ENCODE peak calls at places on chromosomes 2 and 18, in seven cellular contexts. Z is AG09319, V is hepatocyte, F is GM23338, U is lung, N is pancreas, R is stomach. I is an unnamed sample.

GRCh38 chr2:109481196-109481555 is 132.6 kb downstream of the SEPTIN10 start:
- DNase-seq in U (peak; percentile 36), R (peak; percentile 81), Z (no peak), F (no peak), V (no peak), N (no peak), I (no peak)

GRCh38 chr18:48806551-48807261 is 144.1 kb downstream of the SMAD7 start:
- DNase-seq in N (no peak), U (no peak), R (peak; percentile 13), Z (no peak), V (no peak), F (peak; percentile 17), I (peak; percentile 48)

GRCh38 chr2:16365391-16365790 is 300.2 kb downstream of the CYRIA start:
- DNase-seq in F (no peak), Z (no peak), U (no peak), R (no peak), N (no peak), V (no peak), I (no peak)

GRCh38 chr2:207408086-207408794 is 121.5 kb upstream of the CREB1 start:
- DNase-seq in R (peak; percentile 72), V (no peak), U (peak; percentile 51), F (no peak), N (no peak), Z (no peak), I (peak; percentile 95)

GRCh38 chr2:263774-264492 is at the start of gene SH3YL1:
- DNase-seq in F (peak; percentile 65), Z (no peak), N (peak; percentile 94), U (peak; percentile 76), R (peak; percentile 87), V (peak; percentile 89), I (peak; percentile 61)

GRCh38 chr18:75538727-75539126 is 111.2 kb upstream of the SMIM21 start:
- DNase-seq in U (peak; percentile 27), Z (peak; percentile 48), R (no peak), N (no peak), F (no peak), V (no peak), I (peak; percentile 26)

GRCh38 chr2:171272039-171272438 is 111.3 kb upstream of the TLK1 start:
- DNase-seq in N (no peak), F (no peak), U (peak; percentile 76), Z (peak; percentile 63), R (peak; percentile 43), V (peak; percentile 69), I (peak; percentile 98)

GRCh38 chr2:121858406-121858805 is 103.0 kb downstream of the TSN start:
- DNase-seq in R (no peak), F (no peak), U (no peak), V (no peak), Z (no peak), N (no peak), I (no peak)

GRCh38 chr2:226403360-226403759 is 396.3 kb downstream of the IRS1 start:
- DNase-seq in N (no peak), V (no peak), R (no peak), Z (no peak), F (no peak), U (no peak), I (no peak)

GRCh38 chr2:85768713-85769112 is 14.9 kb downstream of the ATOH8 start:
- DNase-seq in F (peak; percentile 63), U (no peak), R (peak; percentile 82), V (peak; percentile 78), N (peak; percentile 48), Z (no peak), I (peak; percentile 54)

GRCh38 chr18:8860845-8861642 is 155.7 kb downstream of the MTCL1 start:
- DNase-seq in V (no peak), R (no peak), F (no peak), N (no peak), Z (no peak), U (no peak), I (no peak)

GRCh38 chr2:55204536-55204935 is 27.6 kb downstream of the CLHC1 start:
- DNase-seq in R (no peak), U (no peak), N (no peak), Z (no peak), F (no peak), V (no peak), I (no peak)

GRCh38 chr2:236642584-236643291 is 73.1 kb downstream of the ACKR3 start:
- DNase-seq in V (peak; percentile 91), N (no peak), U (peak; percentile 73), R (peak; percentile 47), F (peak; percentile 54), Z (peak; percentile 98), I (peak; percentile 85)

GRCh38 chr2:105307146-105307545 is 22.4 kb downstream of the TGFBRAP1 start:
- DNase-seq in N (no peak), Z (no peak), R (no peak), V (no peak), U (no peak), F (no peak), I (no peak)

GRCh38 chr2:165646321-165646801 is 147.7 kb downstream of the GALNT3 start:
- DNase-seq in F (no peak), V (peak; percentile 48), Z (no peak), U (no peak), N (no peak), R (no peak), I (no peak)

GRCh38 chr2:21395366-21395765 is 271.6 kb downstream of the TDRD15 start:
- DNase-seq in R (no peak), F (peak; percentile 4), Z (no peak), N (no peak), U (no peak), V (peak; percentile 32), I (peak; percentile 9)
- TF ChIP-seq CTCF in R (no peak), F (peak; percentile 39), Z (no peak), N (no peak), U (no peak), V (peak; percentile 35), I (peak; percentile 16)

GRCh38 chr2:186159101-186159500 is 327.0 kb upstream of the ZC3H15 start:
- DNase-seq in Z (no peak), R (no peak), U (no peak), F (no peak), N (no peak), V (no peak), I (no peak)

DNA sequence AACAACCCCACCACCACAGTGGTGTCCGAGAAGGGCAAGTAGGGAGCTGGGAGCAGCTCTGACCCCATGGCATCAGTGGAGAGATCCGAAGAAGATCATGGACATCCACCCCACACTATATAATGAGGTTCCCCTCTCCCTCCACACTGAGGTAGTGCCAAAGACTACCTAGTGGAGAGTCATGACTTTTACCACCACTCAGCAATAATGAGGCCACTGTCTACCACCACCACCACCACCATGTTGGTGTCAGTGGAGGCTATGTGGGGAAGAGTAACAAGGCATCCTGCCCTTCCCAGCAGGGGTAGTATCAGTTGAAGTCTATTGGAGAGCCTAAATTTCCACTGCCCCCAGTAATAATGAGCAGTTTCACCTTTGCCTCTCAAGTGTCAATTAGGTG is 321.7 kb upstream of the ZC3H15 start:
- DNase-seq in N (no peak), U (no peak), Z (no peak), F (no peak), R (no peak), V (no peak), I (no peak)
- TF ChIP-seq CTCF in N (no peak), U (no peak), Z (no peak), F (no peak), R (no peak), V (no peak), I (no peak)

DNA sequence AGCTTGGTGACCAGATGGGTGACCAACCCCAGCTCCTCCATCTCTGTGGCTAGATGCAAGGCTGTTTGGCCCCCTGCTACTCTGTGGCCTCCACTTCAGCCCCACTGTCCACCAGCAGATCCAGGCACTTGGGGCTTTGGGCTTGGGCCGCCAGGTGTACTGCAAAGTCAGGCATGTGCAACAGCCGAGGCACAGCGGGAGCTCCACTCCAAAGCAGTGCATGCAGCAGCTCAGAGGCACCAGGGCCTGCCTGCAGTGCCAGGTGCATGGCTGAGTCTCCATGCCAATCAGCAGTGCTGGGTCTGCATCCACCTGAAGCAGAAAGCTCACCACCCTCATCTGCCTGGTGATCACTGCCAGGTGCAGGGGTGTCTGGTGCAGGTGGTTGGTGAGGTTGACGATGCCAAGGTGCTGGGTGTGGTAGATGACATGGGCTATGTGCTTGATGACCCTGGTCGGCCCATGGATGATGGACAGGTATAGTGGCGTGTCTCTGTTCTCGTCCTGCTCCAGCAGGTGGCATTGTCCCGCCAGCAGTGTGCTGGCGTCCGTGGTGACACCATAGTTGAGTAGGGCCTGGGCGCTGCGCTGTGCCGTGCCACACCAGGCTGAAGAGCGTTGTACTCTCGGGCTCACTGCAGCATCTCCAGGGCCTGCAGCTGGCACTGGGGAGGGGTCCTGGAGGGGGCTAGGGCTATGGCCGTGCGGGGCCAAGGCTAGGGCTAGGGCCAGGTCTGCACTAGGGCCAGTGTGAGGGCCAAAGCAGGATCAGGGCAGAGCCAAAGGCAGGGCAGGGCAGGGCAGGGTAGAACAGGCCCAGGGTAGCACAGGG is 1.0 kb upstream of the ANKRD62 start:
- DNase-seq in V (peak; percentile 57), N (peak; percentile 91), U (no peak), Z (no peak), F (peak; percentile 69), R (no peak), I (peak; percentile 24)
- TF ChIP-seq CTCF in V (peak; percentile 43), N (no peak), U (no peak), Z (no peak), F (peak; percentile 90), R (no peak), I (no peak)

DNA sequence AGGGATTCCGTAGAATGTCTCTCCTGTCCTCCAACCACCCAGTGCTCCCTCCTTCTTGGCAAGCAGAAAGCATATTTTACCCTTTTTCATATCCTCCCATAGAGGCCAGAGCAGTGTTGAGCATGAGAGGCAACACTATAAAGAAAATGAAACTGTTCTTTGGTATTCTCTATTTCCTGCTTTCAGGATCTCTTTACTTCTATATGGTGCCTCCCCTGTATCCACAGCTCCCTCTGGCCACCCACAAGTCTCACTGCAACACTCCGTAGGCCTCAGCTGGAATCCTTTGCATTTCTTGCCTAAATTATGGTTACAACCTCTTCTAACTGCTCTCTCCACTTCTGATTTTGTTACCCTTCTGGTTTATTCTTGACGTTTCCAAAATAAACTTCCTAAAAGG is 74.9 kb upstream of the C2orf15 start:
- DNase-seq in V (peak; percentile 67), U (no peak), F (peak; percentile 69), R (peak; percentile 39), Z (peak; percentile 8), N (no peak), I (peak; percentile 50)
- TF ChIP-seq CTCF in V (peak; percentile 42), U (peak; percentile 6), F (peak; percentile 66), R (no peak), Z (peak; percentile 53), N (no peak), I (peak; percentile 42)

GRCh38 chr2:51990684-51991083 is 958.8 kb upstream of the NRXN1 start:
- DNase-seq in R (no peak), N (no peak), V (no peak), U (no peak), Z (no peak), F (peak; percentile 10), I (no peak)
- TF ChIP-seq CTCF in R (no peak), N (no peak), V (no peak), U (no peak), Z (no peak), F (no peak), I (no peak)

I was measured in MCF 10A.